ENCODE peak calls at places on chromosomes 7 and 10, in five cellular contexts. A is cardiac fibroblast, P is OCI-LY7, Q is GM06990, J is kidney. N is an unnamed sample.

GRCh38 chr7:134502463-134502862 is 24.9 kb upstream of the AKR1B10 start:
- DNase-seq in A (peak), P (no peak), Q (no peak), J (no peak), N (peak)

GRCh38 chr7:127770870-127771269 is 118.9 kb downstream of the SND1 start:
- DNase-seq in A (peak), P (no peak), Q (no peak), J (no peak), N (peak)

GRCh38 chr10:63630085-63630927 is 109.1 kb downstream of the REEP3 start:
- DNase-seq in A (peak), P (peak), Q (peak), J (peak), N (peak)

GRCh38 chr7:155459133-155459866 is 1.4 kb downstream of the EN2 start:
- DNase-seq in A (no peak), P (no peak), Q (no peak), J (peak), N (no peak)

GRCh38 chr10:85603167-85603940 is 763.2 kb downstream of the GRID1 start:
- DNase-seq in A (no peak), P (no peak), Q (no peak), J (no peak), N (no peak)

GRCh38 chr10:101235766-101236165 is 6.5 kb upstream of the LBX1 start:
- DNase-seq in A (no peak), P (no peak), Q (no peak), J (no peak), N (no peak)

GRCh38 chr7:14954035-14954434 is 51.5 kb upstream of the DGKB start:
- DNase-seq in A (no peak), P (no peak), Q (no peak), J (no peak), N (no peak)

GRCh38 chr7:101402081-101402779 is 39.6 kb downstream of the COL26A1 start:
- DNase-seq in A (peak), P (no peak), Q (no peak), J (peak), N (peak)

GRCh38 chr7:121288894-121289293 is 39.9 kb upstream of the WNT16 start:
- DNase-seq in A (peak), P (no peak), Q (no peak), J (no peak), N (peak)

GRCh38 chr10:44313706-44314307 is 71.1 kb downstream of the CXCL12 start:
- DNase-seq in A (no peak), P (no peak), Q (no peak), J (no peak), N (no peak)

GRCh38 chr7:108135446-108136190 is 5.5 kb upstream of the LAMB4 start:
- DNase-seq in A (no peak), P (peak), Q (peak), J (no peak), N (no peak)

GRCh38 chr10:121598261-121599249 is at the start of gene FGFR2:
- DNase-seq in A (peak), P (no peak), Q (no peak), J (peak), N (peak)

GRCh38 chr7:128697301-128697905 is 25.3 kb downstream of the GARIN1A start:
- DNase-seq in A (peak), P (peak), Q (peak), J (peak), N (peak)

GRCh38 chr7:137715546-137715945 is 131.2 kb downstream of the DGKI start:
- DNase-seq in A (no peak), P (no peak), Q (no peak), J (no peak), N (peak)

GRCh38 chr7:29336851-29337627 is 142.5 kb downstream of the CHN2 start:
- DNase-seq in A (no peak), P (no peak), Q (no peak), J (no peak), N (no peak)

GRCh38 chr7:130420943-130421578 is 19.8 kb downstream of the CEP41 start:
- DNase-seq in A (no peak), P (no peak), Q (no peak), J (no peak), N (peak)

GRCh38 chr10:78921906-78922305 is 146.9 kb upstream of the ZMIZ1 start:
- DNase-seq in A (no peak), P (no peak), Q (no peak), J (no peak), N (no peak)

GRCh38 chr7:20350518-20350951 is 19.8 kb downstream of the ITGB8 start:
- DNase-seq in A (peak), P (no peak), Q (no peak), J (no peak), N (peak)

GRCh38 chr10:6699336-6699735 is 119.3 kb upstream of the PRKCQ start:
- DNase-seq in A (no peak), P (no peak), Q (no peak), J (no peak), N (peak)

GRCh38 chr7:81884817-81885216 is 115.0 kb upstream of the HGF start:
- DNase-seq in A (no peak), P (no peak), Q (no peak), J (no peak), N (no peak)

GRCh38 chr7:40887099-40887498 is 752.3 kb downstream of the SUGCT start:
- DNase-seq in A (no peak), P (no peak), Q (no peak), J (no peak), N (peak)

GRCh38 chr10:27388761-27389399 is 115.2 kb upstream of the RAB18 start:
- DNase-seq in A (peak), P (no peak), Q (no peak), J (no peak), N (no peak)

GRCh38 chr10:22010973-22011408 is 7.5 kb upstream of the DNAJC1 start:
- DNase-seq in A (peak), P (peak), Q (no peak), J (no peak), N (no peak)

GRCh38 chr10:14010083-14010551 is 320.6 kb downstream of the FRMD4A start:
- DNase-seq in A (peak), P (no peak), Q (no peak), J (no peak), N (peak)

GRCh38 chr10:30176182-30176581 is 116.8 kb upstream of the JCAD start:
- DNase-seq in A (no peak), P (no peak), Q (no peak), J (no peak), N (peak)

GRCh38 chr10:11175823-11176243 is 158.2 kb downstream of the CELF2 start:
- DNase-seq in A (no peak), P (no peak), Q (no peak), J (no peak), N (no peak)

GRCh38 chr10:103177123-103177522 is 15.9 kb downstream of the NT5C2 start:
- DNase-seq in A (no peak), P (peak), Q (no peak), J (no peak), N (no peak)
- H3K4me3 ChIP-seq in A (no peak), P (peak), Q (no peak), J (no peak), N (no peak)

GRCh38 chr7:150755473-150756099 is 18.4 kb downstream of the GIMAP5 start:
- DNase-seq in A (no peak), P (no peak), Q (peak), J (no peak), N (no peak)

GRCh38 chr7:150753239-150753638 is 16.0 kb downstream of the GIMAP5 start:
- DNase-seq in A (no peak), P (no peak), Q (no peak), J (no peak), N (no peak)

GRCh38 chr7:150751702-150752101 is 14.5 kb downstream of the GIMAP5 start:
- DNase-seq in A (no peak), P (no peak), Q (no peak), J (no peak), N (no peak)

GRCh38 chr7:150754950-150755349 is 17.7 kb downstream of the GIMAP5 start:
- DNase-seq in A (no peak), P (no peak), Q (no peak), J (no peak), N (no peak)

GRCh38 chr7:150753826-150754603 is 16.8 kb downstream of the GIMAP5 start:
- DNase-seq in A (no peak), P (peak), Q (peak), J (no peak), N (no peak)
- TF ChIP-seq CTCF in A (no peak), P (peak), Q (peak), J (no peak), N (no peak)

DNA sequence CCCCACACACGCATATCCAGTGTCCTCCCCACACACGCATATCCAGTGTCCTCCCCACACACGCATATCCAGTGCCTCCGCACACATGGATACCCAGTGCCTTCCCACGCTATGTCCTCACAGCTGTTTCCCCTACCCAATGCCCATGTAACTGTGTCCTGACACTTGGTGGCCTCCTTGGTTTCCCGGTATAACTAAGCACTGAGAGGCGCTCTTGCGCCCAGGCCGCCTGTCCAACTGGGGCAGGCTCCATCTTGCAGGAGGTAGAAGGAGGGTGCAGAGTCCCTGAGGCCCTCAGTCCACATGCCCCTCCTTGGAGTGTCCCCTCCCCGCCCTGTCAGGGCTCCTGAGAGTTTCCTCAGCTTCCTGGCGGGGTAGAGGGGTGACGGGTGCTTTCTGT is 535.6 kb downstream of the DNAJB6 start:
- DNase-seq in A (no peak), P (no peak), Q (no peak), J (no peak), N (no peak)
- H3K4me3 ChIP-seq in A (no peak), P (no peak), Q (no peak), J (no peak), N (no peak)

GRCh38 chr7:116715087-116715486 is 43.1 kb downstream of the MET start:
- DNase-seq in A (no peak), P (no peak), Q (no peak), J (no peak), N (peak)
- TF ChIP-seq CTCF in A (peak), P (no peak), Q (no peak), J (no peak), N (peak)

GRCh38 chr7:143882020-143882610 is 19.9 kb downstream of the TCAF1 start:
- DNase-seq in A (peak), P (no peak), Q (no peak), J (peak), N (peak)
- H3K4me3 ChIP-seq in A (peak), P (no peak), Q (no peak), J (peak), N (peak)

GRCh38 chr10:93991596-93992284 is 2.0 kb upstream of the PLCE1 start:
- DNase-seq in A (peak), P (no peak), Q (no peak), J (peak), N (peak)

GRCh38 chr10:93991101-93991500 is 2.6 kb upstream of the PLCE1 start:
- DNase-seq in A (peak), P (no peak), Q (no peak), J (no peak), N (no peak)

GRCh38 chr10:93993414-93993781 is 333 bp upstream of the PLCE1 start:
- DNase-seq in A (no peak), P (no peak), Q (no peak), J (no peak), N (no peak)

GRCh38 chr10:93993782-93994668 is at the start of gene PLCE1:
- DNase-seq in A (peak), P (no peak), Q (peak), J (peak), N (peak)

GRCh38 chr10:93992400-93993030 is 1.2 kb upstream of the PLCE1 start:
- DNase-seq in A (peak), P (no peak), Q (no peak), J (no peak), N (peak)
- TF ChIP-seq CTCF in A (peak), P (no peak), Q (no peak), J (no peak), N (no peak)

GRCh38 chr7:151249732-151250072 is 1.2 kb upstream of the SMARCD3 start:
- DNase-seq in A (peak), P (no peak), Q (no peak), J (peak), N (peak)
- H3K4me3 ChIP-seq in A (no peak), P (no peak), Q (no peak), J (no peak), N (no peak)

DNA sequence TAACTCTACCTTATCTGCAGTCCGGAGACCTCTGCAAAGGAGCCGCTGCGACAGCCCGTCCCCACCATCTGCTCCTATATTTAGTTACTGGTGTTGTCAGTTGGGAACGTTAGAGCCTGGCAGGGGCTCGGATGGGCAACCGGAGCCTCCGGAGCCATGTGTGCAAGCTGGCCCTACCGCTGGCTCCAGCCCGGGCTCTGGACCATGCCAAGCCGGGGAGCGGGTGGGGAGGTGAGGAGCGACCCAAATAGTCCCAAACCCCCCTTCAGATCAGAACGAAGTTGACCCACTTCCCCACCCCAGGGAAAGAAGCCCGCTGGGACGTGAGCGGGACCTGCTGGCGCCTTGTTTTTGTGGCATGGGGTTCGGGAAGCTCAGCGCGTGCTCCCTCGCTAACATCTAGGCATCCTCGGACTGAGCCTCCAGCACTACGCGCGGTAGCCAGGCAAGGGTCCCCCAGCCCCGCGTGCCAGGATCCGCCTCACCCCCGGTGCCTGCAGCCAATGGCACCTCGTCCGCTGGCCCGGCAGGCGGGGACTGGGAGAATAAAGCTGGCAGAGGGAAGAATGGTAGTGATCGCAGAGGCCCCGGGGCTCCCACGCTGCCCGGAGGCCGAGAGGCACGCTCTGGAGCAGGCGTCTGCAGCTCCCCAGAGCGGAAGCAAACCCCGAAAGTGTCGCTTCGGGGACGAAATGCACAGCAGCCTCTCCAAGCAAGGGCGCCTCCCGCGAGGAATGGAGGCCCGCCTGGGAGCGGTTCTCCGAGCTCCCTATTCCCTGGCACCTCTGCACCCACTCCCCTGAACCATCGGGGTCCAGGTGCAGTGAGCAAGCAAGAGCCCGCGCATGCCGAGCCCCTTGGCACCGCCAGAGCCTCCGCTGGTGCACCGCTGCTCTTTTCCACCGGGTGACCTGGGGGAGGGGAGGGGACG is 669 bp downstream of the LRRC20 start:
- DNase-seq in A (peak), P (peak), Q (no peak), J (peak), N (no peak)
- TF ChIP-seq CTCF in A (no peak), P (no peak), Q (no peak), J (no peak), N (no peak)

DNA sequence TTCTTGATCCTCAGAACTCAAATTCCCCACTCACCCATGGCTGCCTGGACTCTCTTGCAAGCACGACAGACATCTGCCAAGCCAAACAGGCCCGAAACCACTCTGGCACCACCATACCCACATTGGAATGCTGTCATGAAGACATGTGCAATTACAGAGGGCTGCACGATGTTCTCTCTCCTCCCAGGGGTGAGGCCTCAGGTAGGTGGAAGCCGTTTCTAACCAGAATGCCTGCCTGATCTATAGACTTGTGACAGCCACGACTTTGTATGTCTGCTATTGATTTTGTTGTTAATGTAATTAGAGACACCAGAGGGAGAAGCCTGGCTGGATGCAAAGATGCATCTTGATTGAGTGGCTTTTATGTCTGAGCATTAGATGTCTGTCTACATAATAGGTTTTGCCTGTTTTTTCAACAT is 4.0 kb downstream of the BAMBI start:
- DNase-seq in A (no peak), P (no peak), Q (no peak), J (no peak), N (no peak)
- H3K4me3 ChIP-seq in A (peak), P (no peak), Q (no peak), J (peak), N (no peak)